ENCODE peak calls at places on chromosomes 1 and 21, in six cellular contexts. U, P, W, Q, V and A are unnamed samples.

GRCh38 chr21:35319684-35320083 is 270.6 kb upstream of the RUNX1 start:
- DNase-seq in U (no peak), P (peak), W (no peak), Q (no peak), V (no peak), A (no peak)

GRCh38 chr1:33342041-33342723 is 21.3 kb upstream of the A3GALT2 start:
- DNase-seq in U (peak), P (peak), W (peak), Q (peak), V (no peak), A (no peak)

GRCh38 chr21:7933923-7934322 is 2587.5 kb upstream of the TPTE start:
- DNase-seq in U (no peak), P (no peak), W (no peak), Q (no peak), V (no peak), A (no peak)

GRCh38 chr1:33329600-33330305 is 8.9 kb upstream of the A3GALT2 start:
- DNase-seq in U (no peak), P (no peak), W (no peak), Q (no peak), V (no peak), A (no peak)

GRCh38 chr1:36122062-36122461 is 3.0 kb downstream of the COL8A2 start:
- DNase-seq in U (no peak), P (no peak), W (no peak), Q (no peak), V (no peak), A (no peak)

GRCh38 chr1:182968151-182968741 is 15.3 kb upstream of the SHCBP1L start:
- DNase-seq in U (no peak), P (no peak), W (no peak), Q (peak), V (peak), A (no peak)

GRCh38 chr1:244642988-244643387 is 9.9 kb upstream of the DESI2 start:
- DNase-seq in U (no peak), P (no peak), W (no peak), Q (no peak), V (no peak), A (no peak)

GRCh38 chr1:30444850-30445249 is 278.5 kb downstream of the MATN1 start:
- DNase-seq in U (no peak), P (no peak), W (no peak), Q (no peak), V (no peak), A (no peak)

GRCh38 chr1:196393742-196394141 is 214.5 kb downstream of the KCNT2 start:
- DNase-seq in U (no peak), P (no peak), W (peak), Q (no peak), V (no peak), A (peak)

GRCh38 chr1:71717186-71717585 is 565.2 kb downstream of the NEGR1 start:
- DNase-seq in U (no peak), P (no peak), W (no peak), Q (no peak), V (no peak), A (no peak)

GRCh38 chr1:173128737-173129136 is 78.0 kb upstream of the TNFSF18 start:
- DNase-seq in U (no peak), P (no peak), W (no peak), Q (no peak), V (no peak), A (no peak)

GRCh38 chr1:87712261-87712674 is 383.6 kb downstream of the LMO4 start:
- DNase-seq in U (no peak), P (peak), W (no peak), Q (peak), V (peak), A (no peak)

GRCh38 chr1:227315500-227316346 is 2.6 kb downstream of the CDC42BPA start:
- DNase-seq in U (peak), P (no peak), W (no peak), Q (peak), V (no peak), A (peak)

GRCh38 chr1:234603221-234604204 is 6.5 kb downstream of the IRF2BP2 start:
- DNase-seq in U (no peak), P (no peak), W (no peak), Q (peak), V (no peak), A (peak)

GRCh38 chr1:234600418-234601216 is 9.4 kb downstream of the IRF2BP2 start:
- DNase-seq in U (peak), P (no peak), W (peak), Q (peak), V (peak), A (peak)

GRCh38 chr1:234602334-234603220 is 7.4 kb downstream of the IRF2BP2 start:
- DNase-seq in U (no peak), P (peak), W (no peak), Q (peak), V (peak), A (peak)

GRCh38 chr1:234599617-234600417 is 10.2 kb downstream of the IRF2BP2 start:
- DNase-seq in U (peak), P (peak), W (peak), Q (peak), V (peak), A (peak)

GRCh38 chr1:234601217-234602017 is 8.6 kb downstream of the IRF2BP2 start:
- DNase-seq in U (no peak), P (no peak), W (no peak), Q (peak), V (no peak), A (peak)
- TF ChIP-seq POLR2A in U (no peak), P (no peak), W (no peak), Q (no peak), V (no peak), A (no peak)

GRCh38 chr1:154609398-154610380 is 1.7 kb upstream of the ADAR start:
- DNase-seq in U (no peak), P (no peak), W (no peak), Q (no peak), V (peak), A (no peak)
- TF ChIP-seq POLR2A in U (no peak), P (no peak), W (no peak), Q (no peak), V (no peak), A (no peak)

DNA sequence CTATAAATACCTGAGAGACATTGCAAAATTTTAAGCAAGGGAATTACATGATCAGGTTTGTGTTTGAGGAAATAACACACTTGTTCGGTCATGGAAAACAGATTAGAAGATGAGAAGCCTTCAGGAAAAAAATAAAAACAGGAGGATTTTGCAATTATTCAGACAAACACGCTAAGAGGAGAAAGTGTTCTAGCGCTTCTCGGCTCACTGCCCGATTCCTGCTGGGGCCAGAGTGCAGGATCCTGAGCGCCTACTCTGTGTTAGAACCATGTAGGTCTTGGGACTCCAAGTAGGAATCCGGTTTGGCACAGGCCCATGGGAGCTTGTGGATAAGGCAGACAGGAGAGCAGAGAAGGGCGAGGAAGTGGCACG is 8.1 kb upstream of the PRELP start:
- DNase-seq in U (peak), P (peak), W (peak), Q (no peak), V (no peak), A (no peak)
- TF ChIP-seq POLR2A in U (peak), P (no peak), W (no peak), Q (no peak), V (no peak), A (no peak)

DNA sequence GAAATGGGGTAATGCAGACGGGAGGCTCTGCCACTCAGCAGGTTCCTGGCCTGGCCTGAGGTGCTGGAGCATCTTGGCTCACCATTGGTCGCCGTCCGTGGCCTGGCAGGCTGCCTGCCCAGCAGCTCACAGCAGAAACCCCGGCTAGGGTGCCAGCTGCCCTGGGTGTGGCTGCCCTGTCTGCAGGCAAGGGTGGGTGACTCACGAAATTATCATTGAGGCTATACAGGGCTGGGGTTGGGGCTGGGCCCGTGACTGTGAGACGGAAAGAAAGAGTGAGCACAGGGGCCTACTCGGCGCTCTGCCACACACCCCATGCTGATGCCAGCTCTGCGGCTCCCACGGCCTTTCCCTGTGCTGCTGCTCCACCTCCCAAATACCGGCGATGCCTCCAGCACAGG is 8.0 kb upstream of the PKP1 start:
- DNase-seq in U (peak), P (peak), W (no peak), Q (peak), V (peak), A (no peak)
- TF ChIP-seq POLR2A in U (no peak), P (no peak), W (no peak), Q (no peak), V (no peak), A (peak)